ENCODE peak calls at places on chromosomes 7 and 10, in six cellular contexts. One of them, this sample, is unnamed.

GRCh38 chr7:148699772-148700629 is 1.3 kb downstream of the CUL1 start:
- DNase-seq in germinal center: no peak
- DNase-seq in activated CD8-positive, alpha-beta T cell treated with anti-CD3 and anti-CD28 coated beads for 36 hours: no peak
- DNase-seq in GM23338: peak; percentile 55
- DNase-seq in GM18507: no peak
- DNase-seq in activated CD4-positive, alpha-beta T cell treated with anti-CD3 and anti-CD28 coated beads, Interleukin-2, amount 50 U/mL, for 1 hour: no peak
- DNase-seq in this sample: no peak

GRCh38 chr10:92914478-92915066 is 66.3 kb downstream of the EXOC6 start:
- DNase-seq in activated CD4-positive, alpha-beta T cell treated with anti-CD3 and anti-CD28 coated beads, Interleukin-2, amount 50 U/mL, for 1 hour: peak; percentile 43
- DNase-seq in activated CD8-positive, alpha-beta T cell treated with anti-CD3 and anti-CD28 coated beads for 36 hours: peak; percentile 68
- DNase-seq in GM23338: peak; percentile 88
- DNase-seq in GM18507: peak; percentile 9
- DNase-seq in germinal center: peak; percentile 47
- DNase-seq in this sample: peak; percentile 53

GRCh38 chr7:50856821-50857220 is 74.1 kb upstream of the GRB10 start:
- DNase-seq in GM18507: no peak
- DNase-seq in GM23338: no peak
- DNase-seq in germinal center: no peak
- DNase-seq in activated CD4-positive, alpha-beta T cell treated with anti-CD3 and anti-CD28 coated beads, Interleukin-2, amount 50 U/mL, for 1 hour: no peak
- DNase-seq in activated CD8-positive, alpha-beta T cell treated with anti-CD3 and anti-CD28 coated beads for 36 hours: no peak
- DNase-seq in this sample: no peak

GRCh38 chr7:73941836-73942551 is 81.0 kb downstream of the TMEM270 start:
- DNase-seq in activated CD8-positive, alpha-beta T cell treated with anti-CD3 and anti-CD28 coated beads for 36 hours: no peak
- DNase-seq in GM23338: no peak
- DNase-seq in GM18507: no peak
- DNase-seq in germinal center: no peak
- DNase-seq in activated CD4-positive, alpha-beta T cell treated with anti-CD3 and anti-CD28 coated beads, Interleukin-2, amount 50 U/mL, for 1 hour: no peak
- DNase-seq in this sample: no peak

GRCh38 chr7:100516135-100516812 is 22.7 kb upstream of the AGFG2 start:
- DNase-seq in GM23338: peak; percentile 25
- DNase-seq in GM18507: peak; percentile 44
- DNase-seq in activated CD8-positive, alpha-beta T cell treated with anti-CD3 and anti-CD28 coated beads for 36 hours: peak; percentile 63
- DNase-seq in activated CD4-positive, alpha-beta T cell treated with anti-CD3 and anti-CD28 coated beads, Interleukin-2, amount 50 U/mL, for 1 hour: peak; percentile 46
- DNase-seq in germinal center: no peak
- DNase-seq in this sample: no peak

GRCh38 chr7:93906267-93906666 is at the start of gene GNGT1:
- DNase-seq in GM23338: no peak
- DNase-seq in activated CD4-positive, alpha-beta T cell treated with anti-CD3 and anti-CD28 coated beads, Interleukin-2, amount 50 U/mL, for 1 hour: no peak
- DNase-seq in activated CD8-positive, alpha-beta T cell treated with anti-CD3 and anti-CD28 coated beads for 36 hours: no peak
- DNase-seq in germinal center: no peak
- DNase-seq in GM18507: no peak
- DNase-seq in this sample: no peak

GRCh38 chr7:70455925-70456324 is 676.0 kb upstream of the GALNT17 start:
- DNase-seq in germinal center: peak; percentile 15
- DNase-seq in GM18507: no peak
- DNase-seq in GM23338: no peak
- DNase-seq in activated CD8-positive, alpha-beta T cell treated with anti-CD3 and anti-CD28 coated beads for 36 hours: no peak
- DNase-seq in activated CD4-positive, alpha-beta T cell treated with anti-CD3 and anti-CD28 coated beads, Interleukin-2, amount 50 U/mL, for 1 hour: no peak
- DNase-seq in this sample: no peak

GRCh38 chr7:26512737-26513136 is 221.1 kb downstream of the SNX10 start:
- DNase-seq in germinal center: no peak
- DNase-seq in activated CD8-positive, alpha-beta T cell treated with anti-CD3 and anti-CD28 coated beads for 36 hours: no peak
- DNase-seq in GM23338: no peak
- DNase-seq in GM18507: no peak
- DNase-seq in activated CD4-positive, alpha-beta T cell treated with anti-CD3 and anti-CD28 coated beads, Interleukin-2, amount 50 U/mL, for 1 hour: no peak
- DNase-seq in this sample: no peak

GRCh38 chr7:107972075-107972482 is 30.9 kb downstream of the LAMB1 start:
- DNase-seq in activated CD4-positive, alpha-beta T cell treated with anti-CD3 and anti-CD28 coated beads, Interleukin-2, amount 50 U/mL, for 1 hour: no peak
- DNase-seq in GM18507: no peak
- DNase-seq in GM23338: no peak
- DNase-seq in germinal center: no peak
- DNase-seq in activated CD8-positive, alpha-beta T cell treated with anti-CD3 and anti-CD28 coated beads for 36 hours: no peak
- DNase-seq in this sample: no peak

GRCh38 chr7:106568680-106569499 is 92.1 kb downstream of the CCDC71L start:
- DNase-seq in activated CD8-positive, alpha-beta T cell treated with anti-CD3 and anti-CD28 coated beads for 36 hours: peak; percentile 18
- DNase-seq in GM18507: no peak
- DNase-seq in GM23338: peak; percentile 49
- DNase-seq in germinal center: no peak
- DNase-seq in activated CD4-positive, alpha-beta T cell treated with anti-CD3 and anti-CD28 coated beads, Interleukin-2, amount 50 U/mL, for 1 hour: no peak
- DNase-seq in this sample: peak; percentile 40

GRCh38 chr7:89054364-89054763 is 258.8 kb upstream of the TEX47 start:
- DNase-seq in GM23338: no peak
- DNase-seq in germinal center: no peak
- DNase-seq in activated CD8-positive, alpha-beta T cell treated with anti-CD3 and anti-CD28 coated beads for 36 hours: no peak
- DNase-seq in GM18507: no peak
- DNase-seq in activated CD4-positive, alpha-beta T cell treated with anti-CD3 and anti-CD28 coated beads, Interleukin-2, amount 50 U/mL, for 1 hour: no peak
- DNase-seq in this sample: no peak

GRCh38 chr7:25386311-25386744 is 158.0 kb upstream of the NPVF start:
- DNase-seq in activated CD8-positive, alpha-beta T cell treated with anti-CD3 and anti-CD28 coated beads for 36 hours: no peak
- DNase-seq in germinal center: no peak
- DNase-seq in GM23338: no peak
- DNase-seq in activated CD4-positive, alpha-beta T cell treated with anti-CD3 and anti-CD28 coated beads, Interleukin-2, amount 50 U/mL, for 1 hour: no peak
- DNase-seq in GM18507: no peak
- DNase-seq in this sample: no peak

GRCh38 chr7:2037301-2037804 is 195.4 kb downstream of the MAD1L1 start:
- DNase-seq in GM18507: no peak
- DNase-seq in germinal center: no peak
- DNase-seq in activated CD8-positive, alpha-beta T cell treated with anti-CD3 and anti-CD28 coated beads for 36 hours: peak; percentile 81
- DNase-seq in activated CD4-positive, alpha-beta T cell treated with anti-CD3 and anti-CD28 coated beads, Interleukin-2, amount 50 U/mL, for 1 hour: no peak
- DNase-seq in GM23338: no peak
- DNase-seq in this sample: no peak

GRCh38 chr10:116636976-116637375 is 16.2 kb downstream of the PNLIPRP2 start:
- DNase-seq in GM18507: no peak
- DNase-seq in germinal center: no peak
- DNase-seq in GM23338: peak; percentile 21
- DNase-seq in activated CD8-positive, alpha-beta T cell treated with anti-CD3 and anti-CD28 coated beads for 36 hours: no peak
- DNase-seq in activated CD4-positive, alpha-beta T cell treated with anti-CD3 and anti-CD28 coated beads, Interleukin-2, amount 50 U/mL, for 1 hour: no peak
- DNase-seq in this sample: no peak

GRCh38 chr10:100518761-100519241 is 860 bp downstream of the SEC31B start:
- DNase-seq in GM23338: peak; percentile 87
- DNase-seq in GM18507: no peak
- DNase-seq in germinal center: peak; percentile 40
- DNase-seq in activated CD8-positive, alpha-beta T cell treated with anti-CD3 and anti-CD28 coated beads for 36 hours: peak; percentile 82
- DNase-seq in activated CD4-positive, alpha-beta T cell treated with anti-CD3 and anti-CD28 coated beads, Interleukin-2, amount 50 U/mL, for 1 hour: peak; percentile 64
- DNase-seq in this sample: peak; percentile 56

GRCh38 chr7:18768256-18768655 is 272.7 kb downstream of the HDAC9 start:
- DNase-seq in activated CD8-positive, alpha-beta T cell treated with anti-CD3 and anti-CD28 coated beads for 36 hours: no peak
- DNase-seq in activated CD4-positive, alpha-beta T cell treated with anti-CD3 and anti-CD28 coated beads, Interleukin-2, amount 50 U/mL, for 1 hour: no peak
- DNase-seq in GM18507: no peak
- DNase-seq in germinal center: no peak
- DNase-seq in GM23338: no peak
- DNase-seq in this sample: no peak

GRCh38 chr7:1758859-1759521 is 88.9 kb downstream of the ELFN1 start:
- DNase-seq in GM18507: no peak
- DNase-seq in activated CD8-positive, alpha-beta T cell treated with anti-CD3 and anti-CD28 coated beads for 36 hours: no peak
- DNase-seq in activated CD4-positive, alpha-beta T cell treated with anti-CD3 and anti-CD28 coated beads, Interleukin-2, amount 50 U/mL, for 1 hour: no peak
- DNase-seq in germinal center: no peak
- DNase-seq in GM23338: no peak
- DNase-seq in this sample: no peak

GRCh38 chr10:86707505-86707904 is 39.2 kb downstream of the LDB3 start:
- DNase-seq in activated CD4-positive, alpha-beta T cell treated with anti-CD3 and anti-CD28 coated beads, Interleukin-2, amount 50 U/mL, for 1 hour: no peak
- DNase-seq in germinal center: no peak
- DNase-seq in activated CD8-positive, alpha-beta T cell treated with anti-CD3 and anti-CD28 coated beads for 36 hours: no peak
- DNase-seq in GM18507: no peak
- DNase-seq in GM23338: no peak
- DNase-seq in this sample: no peak

GRCh38 chr7:127885843-127886242 is 145.4 kb downstream of the LRRC4 start:
- DNase-seq in activated CD4-positive, alpha-beta T cell treated with anti-CD3 and anti-CD28 coated beads, Interleukin-2, amount 50 U/mL, for 1 hour: no peak
- DNase-seq in germinal center: no peak
- DNase-seq in GM23338: no peak
- DNase-seq in activated CD8-positive, alpha-beta T cell treated with anti-CD3 and anti-CD28 coated beads for 36 hours: no peak
- DNase-seq in GM18507: no peak
- DNase-seq in this sample: no peak